ENCODE peak calls at places on chromosomes 16 and 17, in ten cellular contexts. R is psoas muscle, T is epithelial cell of esophagus, A is lower leg skin, C is adrenal gland, G is mucosa of descending colon, V is breast epithelium, M is activated B cell treated with CpG ODN at 0.5 μM for 24 hours, L is nephron progenitor cell, F is Calu3. Z is an unnamed sample.

GRCh38 chr17:46984892-46985291 is 5.8 kb upstream of the RPRML start:
- DNase-seq in R (no peak), A (no peak), T (no peak), M (no peak), F (peak), C (no peak), G (no peak), V (no peak), L (no peak), Z (no peak)

GRCh38 chr17:65914784-65915342 is 277.1 kb downstream of the CEP112 start:
- DNase-seq in L (no peak), C (no peak), M (no peak), T (peak), V (no peak), R (no peak), G (no peak), A (no peak), F (no peak), Z (no peak)

GRCh38 chr17:69088643-69089200 is 28.0 kb upstream of the ABCA9 start:
- DNase-seq in M (no peak), V (no peak), R (no peak), C (no peak), A (no peak), F (no peak), L (no peak), T (no peak), G (no peak), Z (no peak)

GRCh38 chr17:64187093-64187895 is 57.4 kb upstream of the ERN1 start:
- DNase-seq in M (no peak), C (no peak), R (no peak), L (no peak), F (no peak), A (no peak), G (no peak), V (no peak), T (no peak), Z (no peak)

GRCh38 chr16:79599837-79600635 is 501 bp downstream of the MAF start:
- DNase-seq in F (peak), A (no peak), R (peak), V (peak), T (peak), G (peak), L (peak), M (peak), C (peak), Z (no peak)

GRCh38 chr17:40086150-40087044 is 14.0 kb downstream of the NR1D1 start:
- DNase-seq in G (no peak), C (peak), T (no peak), M (peak), F (peak), V (no peak), A (peak), L (peak), R (peak), Z (no peak)

GRCh38 chr17:18129041-18129502 is 20.5 kb downstream of the MYO15A start:
- DNase-seq in R (no peak), M (no peak), C (peak), F (peak), V (peak), L (no peak), G (no peak), A (no peak), T (peak), Z (no peak)

GRCh38 chr16:85781685-85782370 is 17.5 kb downstream of the EMC8 start:
- DNase-seq in V (peak), F (no peak), G (no peak), M (no peak), R (peak), T (no peak), L (no peak), C (peak), A (no peak), Z (no peak)

GRCh38 chr16:68526143-68526781 is 12.8 kb upstream of the ZFP90 start:
- DNase-seq in M (no peak), V (no peak), F (no peak), C (no peak), L (no peak), G (no peak), R (no peak), T (no peak), A (no peak), Z (no peak)

GRCh38 chr16:19645557-19645981 is 72.5 kb downstream of the KNOP1 start:
- DNase-seq in G (no peak), A (no peak), F (no peak), M (no peak), V (no peak), T (no peak), R (peak), L (no peak), C (no peak), Z (no peak)

GRCh38 chr16:84818989-84819643 is 669 bp upstream of the CRISPLD2 start:
- DNase-seq in A (no peak), T (no peak), G (no peak), C (no peak), L (no peak), F (peak), R (no peak), V (no peak), M (no peak), Z (no peak)

GRCh38 chr17:77489898-77490265 is 349.1 kb downstream of the SEC14L1 start:
- DNase-seq in G (peak), L (no peak), A (peak), F (no peak), T (no peak), R (peak), V (peak), M (no peak), C (peak), Z (no peak)

GRCh38 chr17:18136357-18136756 is 27.8 kb downstream of the MYO15A start:
- DNase-seq in T (no peak), L (no peak), V (no peak), A (no peak), C (no peak), G (no peak), R (no peak), M (no peak), F (no peak), Z (no peak)

GRCh38 chr17:29958947-29959657 is 17.7 kb downstream of the EFCAB5 start:
- DNase-seq in L (no peak), F (no peak), G (no peak), V (no peak), M (no peak), T (peak), A (no peak), R (no peak), C (no peak), Z (no peak)

GRCh38 chr17:1275962-1276736 is 3.3 kb upstream of the TRARG1 start:
- DNase-seq in A (peak), R (peak), V (no peak), L (peak), T (peak), G (no peak), F (peak), M (peak), C (peak), Z (peak)

GRCh38 chr16:56480776-56481467 is 29.6 kb downstream of the OGFOD1 start:
- DNase-seq in C (no peak), T (no peak), F (no peak), R (peak), G (no peak), M (no peak), V (no peak), A (no peak), L (no peak), Z (no peak)

GRCh38 chr16:53945996-53946395 is 242.0 kb downstream of the FTO start:
- DNase-seq in L (no peak), C (no peak), G (no peak), A (no peak), R (no peak), T (peak), V (no peak), M (no peak), F (peak), Z (no peak)

GRCh38 chr17:8581002-8581658 is 49.4 kb downstream of the MYH10 start:
- DNase-seq in R (no peak), V (no peak), C (no peak), F (no peak), L (no peak), G (no peak), A (no peak), M (no peak), T (peak), Z (no peak)

GRCh38 chr17:31531336-31532160 is 140.1 kb downstream of the RAB11FIP4 start:
- DNase-seq in C (no peak), R (no peak), F (no peak), L (no peak), V (no peak), T (no peak), A (no peak), M (no peak), G (no peak), Z (no peak)

GRCh38 chr17:17004251-17004996 is 32.5 kb upstream of the TNFRSF13B start:
- DNase-seq in A (no peak), G (peak), C (no peak), R (no peak), F (no peak), V (no peak), L (no peak), M (no peak), T (no peak), Z (no peak)

GRCh38 chr17:336110-337021 is 16.2 kb downstream of the RPH3AL start:
- DNase-seq in L (no peak), T (no peak), R (peak), G (peak), C (peak), F (no peak), M (no peak), V (no peak), A (peak), Z (peak)

GRCh38 chr16:89330177-89330856 is 112.8 kb downstream of the ZNF778 start:
- DNase-seq in M (no peak), R (no peak), T (peak), C (peak), L (no peak), G (peak), F (peak), V (no peak), A (no peak), Z (no peak)

GRCh38 chr16:67445441-67445912 is 14.6 kb downstream of the HSD11B2 start:
- DNase-seq in A (no peak), T (no peak), V (no peak), G (no peak), C (peak), L (no peak), R (no peak), M (no peak), F (no peak), Z (no peak)

GRCh38 chr16:88533945-88534641 is 36.1 kb upstream of the ZC3H18 start:
- DNase-seq in R (peak), T (peak), G (peak), V (peak), M (peak), F (no peak), C (peak), A (no peak), L (peak), Z (no peak)

GRCh38 chr17:7220593-7221280 is 999 bp downstream of the ACADVL start:
- DNase-seq in C (peak), V (peak), F (peak), R (peak), G (peak), L (no peak), T (peak), A (no peak), M (peak), Z (no peak)

GRCh38 chr16:86306046-86306644 is 204.2 kb upstream of the FOXF1 start:
- DNase-seq in R (no peak), M (no peak), V (no peak), C (no peak), T (no peak), L (no peak), G (no peak), F (no peak), A (no peak), Z (no peak)

GRCh38 chr16:31528726-31529397 is 1.2 kb downstream of the AHSP start:
- DNase-seq in M (no peak), R (no peak), F (no peak), T (no peak), A (no peak), C (no peak), L (no peak), G (no peak), V (no peak), Z (no peak)

GRCh38 chr17:73605444-73605843 is 38.8 kb downstream of the SDK2 start:
- DNase-seq in F (no peak), L (no peak), A (no peak), R (no peak), M (no peak), G (no peak), C (no peak), V (no peak), T (no peak), Z (no peak)

GRCh38 chr17:68792873-68793272 is 162.3 kb downstream of the ABCA8 start:
- DNase-seq in L (no peak), G (no peak), M (no peak), R (no peak), C (no peak), T (no peak), F (no peak), V (no peak), A (no peak), Z (no peak)

GRCh38 chr17:43784628-43785101 is 4.4 kb downstream of the CFAP97D1 start:
- DNase-seq in C (no peak), A (no peak), F (no peak), V (no peak), L (no peak), M (no peak), G (no peak), R (no peak), T (peak), Z (no peak)

GRCh38 chr17:48679385-48680096 is 42.8 kb downstream of the PRAC1 start:
- DNase-seq in G (no peak), L (no peak), R (no peak), M (no peak), A (no peak), T (no peak), V (no peak), F (no peak), C (no peak), Z (no peak)

GRCh38 chr17:179721-180379 is 1.6 kb downstream of the DOC2B start:
- DNase-seq in G (no peak), V (no peak), C (no peak), M (no peak), A (no peak), R (no peak), F (no peak), T (no peak), L (no peak), Z (no peak)

GRCh38 chr17:15943971-15944719 is 785 bp upstream of the ADORA2B start:
- DNase-seq in L (peak), M (no peak), R (no peak), G (no peak), V (no peak), F (no peak), A (no peak), C (no peak), T (no peak), Z (no peak)

GRCh38 chr17:6639651-6640535 is 618 bp downstream of the KIAA0753 start:
- DNase-seq in T (peak), F (peak), G (peak), M (no peak), A (no peak), C (peak), R (peak), V (no peak), L (peak), Z (no peak)

GRCh38 chr17:63621229-63621683 is 961 bp upstream of the MAP3K3 start:
- DNase-seq in F (no peak), C (no peak), G (no peak), T (no peak), L (no peak), M (no peak), R (no peak), V (no peak), A (no peak), Z (no peak)

GRCh38 chr17:52383493-52384100 is 225.1 kb upstream of the CA10 start:
- DNase-seq in G (no peak), T (peak), L (peak), F (peak), V (peak), R (no peak), M (no peak), A (no peak), C (peak), Z (no peak)

GRCh38 chr16:23072769-23073549 is 76.3 kb downstream of the USP31 start:
- DNase-seq in M (no peak), L (no peak), F (no peak), V (peak), T (peak), A (no peak), R (no peak), G (no peak), C (no peak), Z (no peak)

GRCh38 chr17:60645918-60646523 is 31.6 kb upstream of the BCAS3 start:
- DNase-seq in R (no peak), F (no peak), T (no peak), V (no peak), M (no peak), G (no peak), A (no peak), L (no peak), C (no peak), Z (no peak)

GRCh38 chr16:19071811-19072777 is 4.7 kb downstream of the COQ7 start:
- DNase-seq in T (peak), V (no peak), F (peak), L (peak), M (peak), R (peak), C (peak), G (no peak), A (peak), Z (peak)

GRCh38 chr17:76515291-76515949 is 14.2 kb upstream of the RHBDF2 start:
- DNase-seq in A (peak), C (peak), L (no peak), V (peak), G (peak), T (peak), M (peak), F (no peak), R (peak), Z (no peak)

GRCh38 chr17:45247429-45248131 is 14.3 kb downstream of the SPATA32 start:
- DNase-seq in A (peak), R (peak), V (peak), M (peak), G (peak), T (peak), L (peak), C (peak), F (peak), Z (peak)

GRCh38 chr17:45246338-45246737 is 15.6 kb downstream of the SPATA32 start:
- DNase-seq in R (no peak), V (no peak), T (no peak), M (no peak), C (no peak), G (no peak), L (no peak), A (no peak), F (no peak), Z (no peak)

GRCh38 chr17:45248132-45248936 is 13.6 kb downstream of the SPATA32 start:
- DNase-seq in V (peak), F (peak), G (peak), R (no peak), C (peak), T (peak), L (peak), M (peak), A (no peak), Z (no peak)

GRCh38 chr17:45244725-45245656 is 16.9 kb downstream of the SPATA32 start:
- DNase-seq in G (no peak), R (no peak), T (no peak), A (no peak), L (no peak), V (no peak), C (no peak), M (no peak), F (no peak), Z (no peak)

DNA sequence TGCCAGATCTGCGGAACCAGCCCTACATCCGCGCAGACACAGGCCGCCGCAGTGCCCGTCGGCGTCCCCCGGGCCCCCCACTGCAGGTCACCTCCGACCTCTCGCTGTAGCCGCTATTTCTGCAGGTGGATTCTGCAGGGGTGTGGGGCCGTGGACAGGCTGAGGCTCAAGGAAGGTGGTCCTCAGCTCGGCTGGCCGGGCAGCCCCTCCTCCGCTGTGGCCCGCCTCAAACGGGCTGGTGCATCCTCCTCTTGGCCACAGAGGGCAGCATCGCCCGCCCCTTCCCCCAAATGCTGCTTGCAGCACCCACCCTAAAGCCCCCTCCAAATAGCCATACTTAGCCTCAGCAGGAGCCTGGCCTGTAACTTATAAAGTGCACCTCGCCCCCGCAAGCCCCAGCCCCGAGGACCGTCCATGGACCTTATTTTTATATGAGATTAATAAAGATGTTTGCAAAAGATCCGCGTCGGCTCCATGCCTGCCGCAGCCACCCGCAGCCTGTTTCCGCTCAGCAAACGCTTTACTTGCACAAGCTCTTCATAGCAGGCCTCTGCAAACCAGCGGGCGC is 14.9 kb downstream of the SPATA32 start:
- DNase-seq in A (no peak), L (peak), C (peak), V (no peak), M (no peak), F (peak), T (no peak), R (no peak), G (no peak), Z (no peak)
- TF ChIP-seq CTCF in A (no peak), L (peak), C (peak), V (peak), M (no peak), F (peak), T (peak), R (peak), G (peak), Z (no peak)

GRCh38 chr16:2473999-2474876 is 689 bp upstream of the TBC1D24 start:
- DNase-seq in A (no peak), F (peak), C (peak), T (peak), V (no peak), L (peak), R (peak), G (peak), M (peak), Z (no peak)
- TF ChIP-seq CTCF in A (no peak), F (peak), C (peak), T (no peak), V (no peak), L (no peak), R (peak), G (peak), M (no peak), Z (no peak)

GRCh38 chr16:58450590-58450989 is 49.4 kb upstream of the NDRG4 start:
- DNase-seq in G (no peak), C (no peak), A (no peak), T (no peak), M (no peak), R (no peak), F (no peak), L (no peak), V (no peak), Z (no peak)

GRCh38 chr16:58449768-58450167 is 50.2 kb upstream of the NDRG4 start:
- DNase-seq in L (no peak), C (peak), M (no peak), F (no peak), G (no peak), V (no peak), T (no peak), R (no peak), A (no peak), Z (no peak)

GRCh38 chr16:58451263-58451662 is 48.7 kb upstream of the NDRG4 start:
- DNase-seq in M (no peak), F (no peak), G (no peak), C (no peak), T (no peak), V (no peak), L (peak), A (no peak), R (no peak), Z (no peak)

GRCh38 chr16:58452640-58453039 is 47.3 kb upstream of the NDRG4 start:
- DNase-seq in T (no peak), M (no peak), R (no peak), F (no peak), V (no peak), A (no peak), L (no peak), G (no peak), C (no peak), Z (no peak)

DNA sequence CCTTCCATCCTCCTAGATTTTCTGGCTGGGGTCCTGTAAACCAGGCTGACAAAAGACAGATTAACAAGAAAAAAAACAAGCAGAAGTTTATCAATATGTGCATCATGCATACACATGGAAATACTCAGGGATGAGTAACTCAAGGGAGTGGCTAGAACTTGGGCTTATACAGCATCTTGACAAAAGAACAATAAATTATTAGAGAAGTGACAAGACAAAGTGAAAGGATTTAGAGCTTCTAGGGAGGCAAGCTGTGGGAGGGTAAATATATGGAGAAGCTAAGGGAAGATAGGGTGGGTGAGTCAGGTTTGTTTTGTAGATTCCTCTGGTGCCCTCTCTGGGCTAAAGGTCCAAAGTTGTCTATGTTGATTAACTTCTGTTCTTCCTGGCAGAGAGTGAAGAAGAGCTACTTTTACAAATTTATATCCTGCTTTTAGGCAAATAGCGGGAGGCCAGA is 48.0 kb upstream of the NDRG4 start:
- DNase-seq in L (no peak), A (no peak), M (no peak), C (no peak), V (no peak), G (no peak), R (no peak), F (no peak), T (peak), Z (no peak)
- TF ChIP-seq CTCF in L (no peak), A (no peak), M (no peak), C (no peak), V (no peak), G (no peak), R (no peak), F (no peak), T (no peak), Z (no peak)

DNA sequence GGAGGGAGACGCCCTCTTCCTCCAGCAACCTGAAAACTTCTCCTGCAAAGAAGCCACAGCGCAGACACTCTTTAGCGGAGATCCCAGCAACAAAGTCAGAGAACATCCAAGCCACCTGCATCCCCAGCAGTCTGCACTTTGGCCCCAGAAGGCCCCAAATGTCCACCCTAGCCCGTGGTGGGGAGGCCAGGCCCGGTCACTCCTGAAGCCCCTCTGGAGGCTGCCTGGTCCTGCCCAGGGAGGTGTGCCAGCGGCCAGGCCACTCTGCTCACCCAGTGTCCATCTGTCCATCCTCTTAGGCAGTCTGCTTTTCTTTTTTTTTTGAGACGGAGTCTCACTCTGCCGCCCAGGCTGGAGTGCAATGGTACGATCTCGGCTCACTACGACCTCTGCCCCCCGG is 5.4 kb downstream of the HAGHL start:
- DNase-seq in F (no peak), L (no peak), A (no peak), G (no peak), C (no peak), R (no peak), M (no peak), V (no peak), T (no peak), Z (no peak)
- TF ChIP-seq CTCF in F (no peak), L (no peak), A (no peak), G (no peak), C (no peak), R (no peak), M (no peak), V (no peak), T (no peak), Z (no peak)